ENCODE peak calls at places on chromosomes 12 and 14, in seven cellular contexts. F is left ventricle myocardium inferior, Y is sigmoid colon, L is cardiac fibroblast, H is AG04450, C is kidney epithelial cell, K is psoas muscle. D is an unnamed sample.

GRCh38 chr14:55066223-55066622 is 14.8 kb downstream of the MAPK1IP1L start:
- DNase-seq in L (no peak), F (no peak), Y (no peak), H (no peak), K (no peak), C (no peak), D (no peak)

GRCh38 chr12:66915312-66915904 is 236.5 kb upstream of the GRIP1 start:
- DNase-seq in C (no peak), H (no peak), L (no peak), K (no peak), F (no peak), Y (no peak), D (no peak)

GRCh38 chr14:104528496-104528895 is 51.1 kb upstream of the C14orf180 start:
- DNase-seq in K (no peak), L (no peak), C (no peak), F (no peak), H (no peak), Y (peak; percentile 13), D (no peak)

GRCh38 chr14:71591929-71592328 is 340.3 kb upstream of the RGS6 start:
- DNase-seq in C (peak; percentile 28), H (no peak), K (no peak), Y (no peak), F (no peak), L (peak; percentile 83), D (peak; percentile 87)

GRCh38 chr12:57214398-57214781 is 2.2 kb upstream of the NXPH4 start:
- DNase-seq in L (peak; percentile 63), F (peak; percentile 57), Y (no peak), C (no peak), H (peak; percentile 21), K (peak; percentile 67), D (no peak)

GRCh38 chr12:104303538-104304151 is at the start of gene EID3:
- DNase-seq in F (peak; percentile 93), Y (peak; percentile 95), C (no peak), K (peak; percentile 92), L (peak; percentile 86), H (no peak), D (peak; percentile 96)

GRCh38 chr12:56723889-56724659 is 1.0 kb downstream of the NACA start:
- DNase-seq in Y (peak; percentile 93), L (peak; percentile 87), H (peak; percentile 48), F (peak; percentile 39), K (peak; percentile 62), C (peak; percentile 25), D (peak; percentile 86)

GRCh38 chr14:38124496-38124895 is 83.2 kb upstream of the SSTR1 start:
- DNase-seq in F (no peak), H (no peak), K (no peak), Y (no peak), C (no peak), L (no peak), D (no peak)

GRCh38 chr12:27429606-27430005 is 16.9 kb upstream of the SMCO2 start:
- DNase-seq in Y (no peak), C (no peak), H (no peak), L (no peak), K (no peak), F (no peak), D (peak; percentile 25)

GRCh38 chr12:49201595-49202295 is 12.9 kb upstream of the TUBA1A start:
- DNase-seq in F (no peak), H (no peak), Y (no peak), L (peak; percentile 89), K (no peak), C (no peak), D (no peak)

GRCh38 chr12:3302406-3303041 is 188.5 kb upstream of the PRMT8 start:
- DNase-seq in F (no peak), L (no peak), K (no peak), C (no peak), H (no peak), Y (no peak), D (peak; percentile 57)

GRCh38 chr12:29611906-29612305 is 114.4 kb upstream of the OVCH1 start:
- DNase-seq in L (peak; percentile 92), K (no peak), Y (no peak), H (peak; percentile 11), F (no peak), C (no peak), D (peak; percentile 47)

GRCh38 chr12:57744194-57744776 is 554 bp upstream of the TSPAN31 start:
- DNase-seq in L (peak; percentile 92), Y (peak; percentile 93), C (no peak), K (peak; percentile 78), F (peak; percentile 72), H (no peak), D (peak; percentile 94)

GRCh38 chr12:5745251-5745888 is 199.7 kb downstream of the ANO2 start:
- DNase-seq in H (peak; percentile 20), K (peak; percentile 24), F (peak; percentile 66), Y (no peak), L (peak; percentile 19), C (peak; percentile 18), D (peak; percentile 10)

GRCh38 chr14:29754134-29754533 is 173.5 kb downstream of the PRKD1 start:
- DNase-seq in Y (no peak), H (no peak), L (no peak), K (no peak), F (no peak), C (no peak), D (no peak)

GRCh38 chr12:58416211-58416610 is 474.8 kb downstream of the ATP23 start:
- DNase-seq in Y (no peak), F (no peak), L (peak; percentile 81), K (no peak), C (no peak), H (peak; percentile 59), D (peak; percentile 81)

GRCh38 chr12:45130881-45131281 is 80.0 kb upstream of the DBX2 start:
- DNase-seq in H (peak; percentile 34), F (no peak), Y (peak; percentile 52), K (peak; percentile 30), L (peak; percentile 77), C (peak; percentile 16), D (peak; percentile 41)

GRCh38 chr12:47757840-47758583 is 668 bp downstream of the RAPGEF3 start:
- DNase-seq in L (no peak), K (no peak), F (no peak), Y (no peak), C (no peak), H (no peak), D (no peak)

GRCh38 chr12:34390846-34391700 is 368.8 kb downstream of the ALG10 start:
- DNase-seq in L (no peak), F (peak; percentile 5), H (no peak), K (peak; percentile 6), Y (peak; percentile 26), C (no peak), D (no peak)

GRCh38 chr14:52692248-52692962 is 3.0 kb downstream of the ERO1A start:
- DNase-seq in C (no peak), F (no peak), H (no peak), Y (no peak), L (peak; percentile 37), K (no peak), D (peak; percentile 79)

GRCh38 chr14:33457617-33458016 is 493.3 kb downstream of the EGLN3 start:
- DNase-seq in L (no peak), Y (no peak), K (no peak), F (no peak), H (no peak), C (no peak), D (no peak)

GRCh38 chr12:52310622-52311281 is 10.4 kb downstream of the KRT83 start:
- DNase-seq in Y (no peak), C (no peak), F (no peak), L (peak; percentile 56), H (no peak), K (no peak), D (no peak)
- H3K4me3 ChIP-seq in Y (no peak overlapping the region), C (no peak overlapping the region), F (no peak overlapping the region), L (no peak overlapping the region), H (no peak overlapping the region), K (no peak overlapping the region), D (no peak overlapping the region)

GRCh38 chr14:100825691-100826331 is at the start of gene MEG3:
- DNase-seq in Y (peak; percentile 81), H (peak; percentile 65), F (peak; percentile 35), C (no peak), K (peak; percentile 56), L (peak; percentile 83), D (peak; percentile 91)

GRCh38 chr14:100827751-100828447 is 2.0 kb downstream of the MEG3 start:
- DNase-seq in H (peak; percentile 46), K (no peak), Y (no peak), C (no peak), L (peak; percentile 80), F (no peak), D (peak; percentile 65)

GRCh38 chr14:100826371-100827139 is 637 bp downstream of the MEG3 start:
- DNase-seq in L (no peak), Y (no peak), K (no peak), F (no peak), H (no peak), C (no peak), D (peak; percentile 39)

GRCh38 chr14:100828448-100828834 is 2.5 kb downstream of the MEG3 start:
- DNase-seq in L (no peak), K (no peak), Y (no peak), C (no peak), F (no peak), H (no peak), D (peak; percentile 57)

DNA sequence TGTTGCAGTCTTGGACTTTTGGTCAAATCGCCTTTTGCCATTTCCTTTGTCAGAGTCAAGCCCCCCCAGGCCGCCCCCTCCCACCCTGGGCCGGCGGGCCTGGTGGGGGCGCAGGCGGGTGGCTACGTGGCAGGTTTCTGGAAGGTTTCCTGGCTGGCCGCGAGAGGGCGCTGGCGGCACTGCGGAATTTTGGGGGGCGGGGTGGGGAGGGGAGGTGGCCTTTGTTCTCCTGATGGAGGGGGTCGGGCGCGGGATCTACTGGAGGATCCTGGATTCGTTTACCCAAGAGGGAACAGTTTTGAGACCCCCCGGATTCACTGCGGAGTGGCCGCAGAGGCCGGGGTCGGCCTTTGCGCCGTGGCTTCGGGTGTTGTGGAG is 1.2 kb downstream of the MEG3 start:
- DNase-seq in C (no peak), H (no peak), L (peak; percentile 29), K (no peak), F (no peak), Y (no peak), D (peak; percentile 65)
- TF ChIP-seq CTCF in C (peak; percentile 73), H (peak; percentile 53), L (peak; percentile 46), K (no peak), F (peak; percentile 35), Y (no peak), D (peak; percentile 30)

DNA sequence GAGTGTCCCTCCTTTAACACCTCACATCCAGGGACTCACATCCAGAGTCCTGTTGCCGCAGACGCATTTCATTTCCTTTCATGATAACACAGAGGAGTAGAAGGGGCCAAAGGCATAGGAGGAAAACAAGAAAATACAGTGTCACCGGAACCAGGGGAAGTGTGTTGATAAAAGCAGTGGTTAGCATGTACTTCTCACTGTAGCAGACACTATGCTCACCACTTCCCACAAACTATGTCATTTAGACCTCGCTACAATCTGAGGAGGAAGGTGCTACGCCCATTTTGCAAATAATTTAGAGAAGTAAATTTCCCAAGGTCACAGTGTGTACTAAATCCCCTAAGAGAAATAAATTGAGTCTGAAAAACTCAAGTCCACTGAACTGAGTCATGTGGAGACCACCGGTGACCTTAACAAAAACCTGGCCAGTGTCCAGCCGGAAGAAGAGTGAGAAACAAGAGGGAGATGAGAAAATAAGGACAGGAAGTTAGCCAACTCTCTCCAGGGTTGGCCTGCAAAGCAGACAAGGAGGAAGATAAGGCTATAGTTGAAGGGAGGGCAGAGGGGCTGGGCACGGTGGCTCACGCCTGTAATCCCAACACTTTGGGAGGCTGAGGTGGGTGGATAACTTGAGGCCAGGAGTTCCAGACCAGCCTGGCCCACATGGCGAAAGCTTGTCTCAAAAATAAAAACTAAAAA is 25.8 kb upstream of the TMCC3 start:
- DNase-seq in L (no peak), Y (peak; percentile 74), C (no peak), K (peak; percentile 33), H (no peak), F (peak; percentile 19), D (no peak)
- H3K4me3 ChIP-seq in L (no peak overlapping the region), Y (no peak overlapping the region), C (no peak overlapping the region), K (no peak overlapping the region), H (no peak overlapping the region), F (no peak overlapping the region), D (no peak overlapping the region)

GRCh38 chr14:27587103-27587502 is 989.3 kb upstream of the NOVA1 start:
- DNase-seq in C (no peak), F (no peak), Y (no peak), L (no peak), K (no peak), H (no peak), D (no peak)
- TF ChIP-seq CTCF in C (peak; percentile 16), F (no peak), Y (no peak), L (no peak), K (no peak), H (no peak), D (no peak)